ENCODE peak calls at places on chromosome 5, in nine cellular contexts. X is GM13976, M is SK-N-SH, B is fibroblast of mammary gland, V is HepG2, I is colonic mucosa, T is foreskin fibroblast, Z is B cell, U is neural crest cell. F is an unnamed sample.
A peak's percentile ranks its signal among the peaks of the same experiment; 100 is the strongest.

GRCh38 chr5:89573336-89573735 is 690.4 kb upstream of the MEF2C start:
- DNase-seq in T (no peak), U (no peak), X (no peak), B (no peak), Z (no peak), V (no peak), I (no peak), M (no peak), F (no peak)

GRCh38 chr5:59027145-59027907 is 444.5 kb downstream of the RAB3C start:
- DNase-seq in X (no peak), U (no peak), I (no peak), B (peak; percentile 40), M (no peak), Z (no peak), V (no peak), T (no peak), F (no peak)

GRCh38 chr5:80168388-80169028 is 87.3 kb downstream of the SERINC5 start:
- DNase-seq in M (no peak), B (no peak), U (no peak), I (no peak), T (no peak), Z (no peak), V (no peak), X (no peak), F (no peak)

GRCh38 chr5:37875051-37875787 is 35.4 kb upstream of the GDNF start:
- DNase-seq in X (no peak), V (no peak), B (peak; percentile 93), I (no peak), U (no peak), M (no peak), Z (no peak), T (peak; percentile 86), F (no peak)

GRCh38 chr5:2278825-2279224 is 396.1 kb upstream of the IRX4 start:
- DNase-seq in X (no peak), V (no peak), U (peak; percentile 16), Z (no peak), M (no peak), T (no peak), I (no peak), B (no peak), F (no peak)

GRCh38 chr5:176731506-176732192 is 78.7 kb upstream of the UNC5A start:
- DNase-seq in T (peak; percentile 20), V (no peak), B (no peak), M (no peak), X (no peak), Z (no peak), I (no peak), U (no peak), F (no peak)

GRCh38 chr5:110896901-110897300 is 158.1 kb downstream of the SLC25A46 start:
- DNase-seq in V (no peak), T (peak; percentile 85), Z (no peak), U (no peak), M (no peak), B (peak; percentile 83), I (no peak), X (no peak), F (no peak)

GRCh38 chr5:122673343-122673742 is 101.5 kb upstream of the SNX2 start:
- DNase-seq in X (no peak), Z (no peak), T (peak; percentile 59), U (no peak), V (no peak), B (peak; percentile 91), M (no peak), I (no peak), F (no peak)

GRCh38 chr5:111135946-111136345 is 43.8 kb downstream of the WDR36 start:
- DNase-seq in U (no peak), B (peak; percentile 85), T (peak; percentile 88), X (no peak), Z (no peak), I (no peak), V (no peak), M (no peak), F (no peak)

DNA sequence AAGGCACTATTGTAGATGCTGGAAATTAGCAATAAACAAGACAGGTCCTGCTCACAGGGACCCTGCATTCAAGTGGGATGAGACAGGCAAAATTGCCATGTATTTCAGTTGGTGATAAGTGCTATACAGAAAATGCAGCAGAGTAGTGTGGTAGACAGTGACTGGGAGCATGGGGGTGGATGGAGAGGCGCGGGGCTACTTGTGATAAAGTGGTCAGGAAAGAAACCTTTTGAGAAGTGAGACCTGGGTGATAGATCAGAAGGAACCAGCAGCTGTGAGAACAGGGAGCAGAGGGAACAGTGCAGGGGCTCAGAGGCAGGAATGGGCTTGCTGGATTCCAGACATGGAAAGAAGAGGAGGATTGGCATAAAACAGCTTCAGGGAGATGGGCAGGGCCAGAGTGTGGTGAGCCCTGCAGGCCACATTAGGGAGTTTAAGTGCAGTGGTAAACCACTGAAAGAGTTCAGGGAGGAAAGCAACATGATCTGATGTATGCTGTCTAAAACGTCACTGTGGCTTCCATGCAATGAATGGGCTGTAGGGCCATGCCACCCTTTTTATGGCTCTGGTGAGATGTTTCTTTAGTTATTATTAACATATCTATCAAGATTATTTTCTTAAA is 7.3 kb downstream of the CRHBP start:
- DNase-seq in T (peak; percentile 20), X (peak; percentile 42), M (no peak), B (no peak), I (no peak), V (no peak), U (no peak), Z (no peak), F (no peak)
- TF ChIP-seq CTCF in T (no peak), X (no peak), M (no peak), B (no peak), I (no peak), V (no peak), U (no peak), Z (no peak), F (no peak)

DNA sequence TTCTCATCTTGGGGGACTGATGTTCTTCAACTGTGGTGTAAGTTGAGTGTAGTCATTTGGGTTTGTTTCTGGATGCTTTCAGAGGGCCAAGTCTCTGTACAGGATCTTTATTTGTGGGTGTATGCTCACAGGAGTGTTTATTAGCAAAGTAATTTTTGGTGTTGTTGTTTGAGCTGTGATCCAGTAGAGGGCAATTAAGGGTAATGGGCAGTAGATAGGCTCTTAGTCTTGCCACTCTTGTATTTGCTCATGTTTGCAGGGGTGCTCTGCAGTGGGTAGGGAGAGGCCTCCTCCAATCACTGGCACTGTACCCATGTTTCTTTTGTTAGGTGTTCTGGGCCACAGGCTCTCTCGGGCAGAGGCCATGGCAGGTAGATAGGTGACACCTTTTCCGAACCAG is 45.9 kb upstream of the ITGA2 start:
- DNase-seq in U (no peak), V (peak; percentile 6), I (no peak), M (no peak), X (peak; percentile 13), T (no peak), Z (no peak), B (peak; percentile 28), F (no peak)
- TF ChIP-seq CTCF in U (no peak), V (no peak), I (no peak), M (peak; percentile 15), X (peak; percentile 24), T (peak; percentile 5), Z (no peak), B (peak; percentile 36), F (no peak)

DNA sequence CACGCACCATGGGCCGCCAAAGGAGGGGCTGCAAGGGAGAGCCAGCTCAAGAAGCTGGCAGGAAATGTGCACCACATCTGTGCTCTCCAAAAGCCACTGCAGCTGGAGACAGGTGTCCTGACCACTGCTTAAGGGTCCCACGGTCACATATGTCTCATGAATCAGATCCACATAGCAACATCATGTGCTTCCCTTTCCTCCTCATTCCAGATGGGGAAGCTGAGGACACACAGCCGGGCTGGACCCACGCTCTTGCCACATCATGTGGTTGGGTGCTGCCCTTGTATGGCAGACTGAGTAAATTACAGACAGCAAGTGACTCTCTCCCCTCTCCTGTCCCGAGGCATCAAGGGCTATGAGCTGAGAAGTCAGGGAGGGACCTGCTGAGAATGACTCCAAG is 58.3 kb downstream of the NSUN2 start:
- DNase-seq in T (no peak), I (no peak), Z (no peak), U (no peak), X (no peak), B (peak; percentile 11), M (no peak), V (no peak), F (no peak)
- TF ChIP-seq CTCF in T (no peak), I (no peak), Z (no peak), U (no peak), X (no peak), B (no peak), M (no peak), V (peak; percentile 16), F (no peak)

DNA sequence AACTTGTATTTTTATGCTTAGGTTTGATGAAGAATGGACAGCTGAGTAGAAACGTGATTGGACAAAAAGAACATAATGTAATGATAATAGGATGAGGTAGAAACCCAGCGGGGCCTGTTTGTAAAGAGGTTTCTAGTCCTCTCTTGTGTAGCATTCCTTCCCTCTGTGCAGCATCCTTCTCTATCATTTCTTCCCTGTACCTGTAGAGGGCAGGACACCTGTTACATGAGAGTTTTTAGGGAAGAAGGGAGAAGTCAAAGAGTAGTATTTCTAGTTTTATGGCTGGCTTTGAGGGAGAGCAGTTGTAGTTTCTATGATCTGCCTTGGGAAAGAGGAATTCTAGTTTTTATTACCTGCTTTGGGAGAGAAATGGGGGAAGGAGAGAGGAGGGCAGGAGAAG is 162.1 kb upstream of the FST start:
- DNase-seq in Z (no peak), T (no peak), M (no peak), I (no peak), X (no peak), U (no peak), B (no peak), V (no peak), F (no peak)
- TF ChIP-seq CTCF in Z (no peak), T (no peak), M (no peak), I (no peak), X (no peak), U (no peak), B (no peak), V (peak; percentile 29), F (no peak)

GRCh38 chr5:9927106-9927505 is 297.0 kb upstream of the TAS2R1 start:
- DNase-seq in X (no peak), B (no peak), I (no peak), V (no peak), U (no peak), M (no peak), T (peak; percentile 60), Z (no peak), F (no peak)

GRCh38 chr5:9924614-9925013 is 294.5 kb upstream of the TAS2R1 start:
- DNase-seq in X (no peak), M (no peak), T (peak; percentile 95), V (no peak), I (no peak), B (peak; percentile 88), Z (no peak), U (no peak), F (no peak)

GRCh38 chr5:9920696-9921095 is 290.5 kb upstream of the TAS2R1 start:
- DNase-seq in I (no peak), M (no peak), Z (no peak), U (no peak), T (no peak), B (no peak), V (no peak), X (no peak), F (no peak)

GRCh38 chr5:9919306-9920030 is 289.3 kb upstream of the TAS2R1 start:
- DNase-seq in U (no peak), B (no peak), X (no peak), I (no peak), M (no peak), V (no peak), T (no peak), Z (no peak), F (no peak)

DNA sequence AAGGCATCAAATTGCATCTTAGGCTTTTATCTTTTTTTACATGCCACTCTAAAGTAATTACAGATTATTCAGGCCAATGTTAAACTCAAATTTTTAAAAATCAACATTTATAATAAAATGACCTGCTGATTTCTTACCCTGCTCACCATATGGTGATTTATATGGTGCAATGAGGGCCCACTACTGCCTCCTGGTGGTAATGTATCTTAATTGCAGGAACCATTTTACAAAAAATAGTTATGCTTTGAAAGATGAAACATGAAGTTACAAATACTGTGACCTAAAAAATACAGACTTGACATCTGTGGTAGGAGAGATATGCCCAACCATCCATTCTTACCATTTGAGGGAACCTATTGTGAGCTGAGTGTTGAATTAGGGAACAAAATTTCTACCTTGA is 292.6 kb upstream of the TAS2R1 start:
- DNase-seq in U (no peak), X (no peak), Z (no peak), I (no peak), T (no peak), V (no peak), B (no peak), M (no peak), F (no peak)
- TF ChIP-seq CTCF in U (peak; percentile 60), X (no peak), Z (peak; percentile 63), I (no peak), T (peak; percentile 19), V (no peak), B (peak; percentile 43), M (peak; percentile 43), F (peak; percentile 71)